ENCODE peak calls at places on chromosome 16, in seven cellular contexts. One of them, this sample, is unnamed.

GRCh38 chr16:19502395-19503131 is 19.3 kb downstream of the GDE1 start:
- DNase-seq in B cell: peak
- DNase-seq in cardiac muscle cell: peak
- DNase-seq in BJ: no peak
- DNase-seq in IMR-90: peak
- DNase-seq in endothelial cell: peak
- DNase-seq in neural crest cell: peak
- DNase-seq in this sample: peak

GRCh38 chr16:19119564-19119963 is 5.8 kb downstream of the ITPRIPL2 start:
- DNase-seq in endothelial cell: no peak
- DNase-seq in cardiac muscle cell: no peak
- DNase-seq in neural crest cell: no peak
- DNase-seq in IMR-90: peak
- DNase-seq in B cell: no peak
- DNase-seq in BJ: peak
- DNase-seq in this sample: no peak

GRCh38 chr16:16021020-16021419 is 71.6 kb downstream of the ABCC1 start:
- DNase-seq in cardiac muscle cell: no peak
- DNase-seq in BJ: no peak
- DNase-seq in IMR-90: no peak
- DNase-seq in B cell: no peak
- DNase-seq in endothelial cell: no peak
- DNase-seq in neural crest cell: no peak
- DNase-seq in this sample: no peak

GRCh38 chr16:85931596-85932402 is 32.8 kb downstream of the IRF8 start:
- DNase-seq in B cell: peak
- DNase-seq in endothelial cell: no peak
- DNase-seq in neural crest cell: no peak
- DNase-seq in BJ: no peak
- DNase-seq in IMR-90: no peak
- DNase-seq in cardiac muscle cell: no peak
- DNase-seq in this sample: no peak

GRCh38 chr16:2808181-2808580 is 8.9 kb upstream of the PRSS21 start:
- DNase-seq in neural crest cell: no peak
- DNase-seq in B cell: no peak
- DNase-seq in BJ: no peak
- DNase-seq in endothelial cell: no peak
- DNase-seq in cardiac muscle cell: no peak
- DNase-seq in IMR-90: no peak
- DNase-seq in this sample: no peak

GRCh38 chr16:25291580-25291979 is 33.9 kb upstream of the ZKSCAN2 start:
- DNase-seq in BJ: no peak
- DNase-seq in B cell: no peak
- DNase-seq in neural crest cell: no peak
- DNase-seq in endothelial cell: no peak
- DNase-seq in IMR-90: no peak
- DNase-seq in cardiac muscle cell: no peak
- DNase-seq in this sample: no peak

GRCh38 chr16:830871-831570 is 30.5 kb upstream of the GNG13 start:
- DNase-seq in B cell: no peak
- DNase-seq in IMR-90: no peak
- DNase-seq in endothelial cell: no peak
- DNase-seq in cardiac muscle cell: no peak
- DNase-seq in neural crest cell: no peak
- DNase-seq in BJ: no peak
- DNase-seq in this sample: no peak

GRCh38 chr16:81745704-81746558 is 33.2 kb upstream of the PLCG2 start:
- DNase-seq in B cell: peak
- DNase-seq in BJ: no peak
- DNase-seq in IMR-90: peak
- DNase-seq in neural crest cell: peak
- DNase-seq in endothelial cell: peak
- DNase-seq in cardiac muscle cell: peak
- DNase-seq in this sample: peak

GRCh38 chr16:50634947-50635346 is 46.2 kb downstream of the SNX20 start:
- DNase-seq in B cell: no peak
- DNase-seq in cardiac muscle cell: no peak
- DNase-seq in BJ: no peak
- DNase-seq in endothelial cell: no peak
- DNase-seq in IMR-90: no peak
- DNase-seq in neural crest cell: no peak
- DNase-seq in this sample: no peak

GRCh38 chr16:30997887-30998711 is 12.3 kb downstream of the STX1B start:
- DNase-seq in BJ: peak
- DNase-seq in B cell: no peak
- DNase-seq in endothelial cell: no peak
- DNase-seq in neural crest cell: no peak
- DNase-seq in IMR-90: peak
- DNase-seq in cardiac muscle cell: no peak
- DNase-seq in this sample: no peak

GRCh38 chr16:81443688-81444447 is 740 bp upstream of the CMIP start:
- DNase-seq in neural crest cell: peak
- DNase-seq in B cell: no peak
- DNase-seq in endothelial cell: no peak
- DNase-seq in IMR-90: no peak
- DNase-seq in BJ: no peak
- DNase-seq in cardiac muscle cell: no peak
- DNase-seq in this sample: no peak

GRCh38 chr16:66934138-66934838 is at the start of gene CIAO2B:
- DNase-seq in BJ: no peak
- DNase-seq in endothelial cell: peak
- DNase-seq in cardiac muscle cell: peak
- DNase-seq in B cell: peak
- DNase-seq in IMR-90: peak
- DNase-seq in neural crest cell: peak
- DNase-seq in this sample: peak

GRCh38 chr16:66275795-66276428 is 90.6 kb upstream of the CDH5 start:
- DNase-seq in endothelial cell: peak
- DNase-seq in BJ: no peak
- DNase-seq in neural crest cell: peak
- DNase-seq in B cell: no peak
- DNase-seq in cardiac muscle cell: peak
- DNase-seq in IMR-90: peak
- DNase-seq in this sample: peak

GRCh38 chr16:75286996-75287395 is 35.6 kb upstream of the BCAR1 start:
- DNase-seq in B cell: no peak
- DNase-seq in endothelial cell: no peak
- DNase-seq in IMR-90: no peak
- DNase-seq in cardiac muscle cell: no peak
- DNase-seq in neural crest cell: no peak
- DNase-seq in BJ: no peak
- DNase-seq in this sample: no peak

GRCh38 chr16:27481282-27481934 is 68.3 kb downstream of the GTF3C1 start:
- DNase-seq in endothelial cell: no peak
- DNase-seq in BJ: no peak
- DNase-seq in IMR-90: no peak
- DNase-seq in B cell: no peak
- DNase-seq in neural crest cell: no peak
- DNase-seq in cardiac muscle cell: no peak
- DNase-seq in this sample: no peak

GRCh38 chr16:35365675-35366074 is 1906.3 kb downstream of the TP53TG3F start:
- DNase-seq in endothelial cell: no peak
- DNase-seq in IMR-90: no peak
- DNase-seq in cardiac muscle cell: no peak
- DNase-seq in neural crest cell: no peak
- DNase-seq in B cell: no peak
- DNase-seq in BJ: no peak
- DNase-seq in this sample: no peak

GRCh38 chr16:66006485-66006884 is 360.0 kb upstream of the CDH5 start:
- DNase-seq in IMR-90: no peak
- DNase-seq in BJ: no peak
- DNase-seq in endothelial cell: no peak
- DNase-seq in cardiac muscle cell: peak
- DNase-seq in B cell: no peak
- DNase-seq in neural crest cell: no peak
- DNase-seq in this sample: no peak

GRCh38 chr16:46787909-46788308 is 39.8 kb upstream of the MYLK3 start:
- DNase-seq in B cell: peak
- DNase-seq in neural crest cell: no peak
- DNase-seq in cardiac muscle cell: no peak
- DNase-seq in BJ: no peak
- DNase-seq in endothelial cell: no peak
- DNase-seq in IMR-90: no peak
- DNase-seq in this sample: no peak

GRCh38 chr16:19685176-19685575 is 32.9 kb downstream of the KNOP1 start:
- DNase-seq in endothelial cell: no peak
- DNase-seq in neural crest cell: no peak
- DNase-seq in BJ: no peak
- DNase-seq in B cell: no peak
- DNase-seq in cardiac muscle cell: no peak
- DNase-seq in IMR-90: no peak
- DNase-seq in this sample: no peak

DNA sequence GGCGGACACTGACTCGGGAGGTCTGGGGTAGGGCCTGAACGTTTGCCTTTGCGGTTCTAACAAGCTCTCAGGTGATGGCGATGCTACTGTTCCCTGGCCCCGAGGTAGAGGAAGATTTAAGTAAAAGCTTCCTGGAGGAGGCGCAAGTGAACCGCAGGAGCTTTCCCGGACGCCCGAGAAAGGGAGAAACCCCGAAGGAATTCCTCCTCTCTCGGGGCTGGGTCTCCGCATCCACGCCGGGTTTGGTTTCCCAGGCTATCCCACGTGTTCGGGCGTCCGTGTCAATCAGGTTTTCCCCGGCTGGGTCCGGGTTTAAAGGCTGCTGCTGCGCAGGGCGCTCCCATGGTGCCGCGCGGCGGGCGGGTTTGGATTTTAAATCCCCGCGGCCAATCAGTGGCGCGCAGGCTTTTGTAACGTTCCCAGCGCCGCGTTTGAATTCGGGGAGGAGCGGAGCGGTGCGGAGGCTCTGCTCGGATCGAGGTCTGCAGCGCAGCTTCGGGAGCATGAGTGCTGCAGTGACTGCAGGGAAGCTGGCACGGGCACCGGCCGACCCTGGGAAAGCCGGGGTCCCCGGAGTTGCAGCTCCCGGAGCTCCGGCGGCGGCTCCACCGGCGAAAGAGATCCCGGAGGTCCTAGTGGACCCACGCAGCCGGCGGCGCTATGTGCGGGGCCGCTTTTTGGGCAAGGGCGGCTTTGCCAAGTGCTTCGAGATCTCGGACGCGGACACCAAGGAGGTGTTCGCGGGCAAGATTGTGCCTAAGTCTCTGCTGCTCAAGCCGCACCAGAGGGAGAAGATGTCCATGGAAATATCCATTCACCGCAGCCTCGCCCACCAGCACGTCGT is at the start of gene PLK1:
- DNase-seq in IMR-90: peak
- DNase-seq in cardiac muscle cell: peak
- DNase-seq in B cell: peak
- DNase-seq in endothelial cell: peak
- DNase-seq in BJ: peak
- DNase-seq in neural crest cell: peak
- DNase-seq in this sample: peak
- TF ChIP-seq CTCF in IMR-90: peak
- TF ChIP-seq CTCF in cardiac muscle cell: peak
- TF ChIP-seq CTCF in B cell: peak
- TF ChIP-seq CTCF in endothelial cell: no peak
- TF ChIP-seq CTCF in BJ: peak
- TF ChIP-seq CTCF in neural crest cell: peak
- TF ChIP-seq CTCF in this sample: peak

DNA sequence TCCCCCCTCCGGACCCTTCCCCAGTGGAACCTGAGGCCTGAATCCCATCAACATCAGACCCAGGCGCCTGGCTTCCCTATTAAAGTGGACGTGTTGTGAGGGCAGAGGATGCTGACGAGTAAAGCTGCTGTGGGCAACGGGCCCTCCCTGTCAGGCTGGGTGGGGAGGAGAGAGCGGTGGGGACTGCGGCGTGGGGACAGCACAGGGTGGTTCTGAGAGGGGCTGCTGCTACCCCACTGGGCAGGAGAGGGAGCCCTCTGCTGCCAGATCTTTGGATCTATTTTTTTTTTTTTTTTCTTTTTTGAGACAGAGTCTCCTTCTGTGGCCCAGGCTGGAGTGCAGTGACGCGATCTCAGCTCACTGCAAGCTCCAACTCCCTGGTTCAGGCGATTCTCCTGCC is 5.9 kb downstream of the CA5A start:
- DNase-seq in neural crest cell: no peak
- DNase-seq in endothelial cell: no peak
- DNase-seq in BJ: no peak
- DNase-seq in B cell: no peak
- DNase-seq in cardiac muscle cell: peak
- DNase-seq in IMR-90: no peak
- DNase-seq in this sample: no peak
- TF ChIP-seq CTCF in neural crest cell: peak
- TF ChIP-seq CTCF in endothelial cell: no peak
- TF ChIP-seq CTCF in BJ: peak
- TF ChIP-seq CTCF in B cell: peak
- TF ChIP-seq CTCF in cardiac muscle cell: peak
- TF ChIP-seq CTCF in IMR-90: peak
- TF ChIP-seq CTCF in this sample: peak

GRCh38 chr16:73031155-73031866 is 16.6 kb downstream of the ZFHX3 start:
- DNase-seq in IMR-90: no peak
- DNase-seq in BJ: peak
- DNase-seq in cardiac muscle cell: no peak
- DNase-seq in neural crest cell: no peak
- DNase-seq in endothelial cell: no peak
- DNase-seq in B cell: no peak
- DNase-seq in this sample: no peak
- TF ChIP-seq CTCF in IMR-90: peak
- TF ChIP-seq CTCF in BJ: peak
- TF ChIP-seq CTCF in cardiac muscle cell: peak
- TF ChIP-seq CTCF in neural crest cell: peak
- TF ChIP-seq CTCF in endothelial cell: peak
- TF ChIP-seq CTCF in B cell: no peak
- TF ChIP-seq CTCF in this sample: peak

GRCh38 chr16:9094008-9094846 is 2.8 kb downstream of the HAPSTR1 start:
- DNase-seq in neural crest cell: no peak
- DNase-seq in cardiac muscle cell: no peak
- DNase-seq in BJ: no peak
- DNase-seq in IMR-90: no peak
- DNase-seq in B cell: no peak
- DNase-seq in endothelial cell: no peak
- DNase-seq in this sample: no peak

GRCh38 chr16:9092963-9093477 is 1.6 kb downstream of the HAPSTR1 start:
- DNase-seq in cardiac muscle cell: peak
- DNase-seq in BJ: no peak
- DNase-seq in B cell: no peak
- DNase-seq in IMR-90: no peak
- DNase-seq in neural crest cell: peak
- DNase-seq in endothelial cell: peak
- DNase-seq in this sample: no peak

GRCh38 chr16:9090960-9091866 is at the start of gene HAPSTR1:
- DNase-seq in B cell: peak
- DNase-seq in cardiac muscle cell: peak
- DNase-seq in endothelial cell: peak
- DNase-seq in BJ: peak
- DNase-seq in IMR-90: peak
- DNase-seq in neural crest cell: peak
- DNase-seq in this sample: peak

GRCh38 chr16:9091867-9092281 is 430 bp downstream of the HAPSTR1 start:
- DNase-seq in endothelial cell: peak
- DNase-seq in neural crest cell: peak
- DNase-seq in B cell: no peak
- DNase-seq in cardiac muscle cell: peak
- DNase-seq in BJ: no peak
- DNase-seq in IMR-90: no peak
- DNase-seq in this sample: peak

GRCh38 chr16:9092282-9092962 is 978 bp downstream of the HAPSTR1 start:
- DNase-seq in cardiac muscle cell: peak
- DNase-seq in B cell: peak
- DNase-seq in IMR-90: no peak
- DNase-seq in BJ: no peak
- DNase-seq in neural crest cell: peak
- DNase-seq in endothelial cell: peak
- DNase-seq in this sample: peak
- TF ChIP-seq CTCF in cardiac muscle cell: peak
- TF ChIP-seq CTCF in B cell: peak
- TF ChIP-seq CTCF in IMR-90: peak
- TF ChIP-seq CTCF in BJ: no peak
- TF ChIP-seq CTCF in neural crest cell: no peak
- TF ChIP-seq CTCF in endothelial cell: no peak
- TF ChIP-seq CTCF in this sample: no peak